ENCODE peak calls at places on chromosome 19, in four cellular contexts. G is glutamatergic neuron, N is MCF 10A, W is sigmoid colon. C is an unnamed sample.

GRCh38 chr19:11195681-11196080 is 1.7 kb downstream of the KANK2 start:
- DNase-seq in G (no peak), N (no peak), W (no peak), C (no peak)

GRCh38 chr19:30394481-30395151 is 22.4 kb downstream of the ZNF536 start:
- DNase-seq in G (no peak), N (no peak), W (no peak), C (no peak)

GRCh38 chr19:12527034-12527836 is 24.0 kb downstream of the ZNF564 start:
- DNase-seq in G (no peak), N (peak), W (no peak), C (no peak)

GRCh38 chr19:12485571-12485970 is 955 bp upstream of the ZNF709 start:
- DNase-seq in G (no peak), N (no peak), W (no peak), C (no peak)

GRCh38 chr19:49469828-49470614 is 4.0 kb upstream of the FLT3LG start:
- DNase-seq in G (peak), N (no peak), W (no peak), C (no peak)

GRCh38 chr19:51598159-51598915 is 27.3 kb downstream of the ZNF175 start:
- DNase-seq in G (no peak), N (no peak), W (no peak), C (no peak)

GRCh38 chr19:33080761-33081681 is at the start of gene GPATCH1:
- DNase-seq in G (peak), N (peak), W (peak), C (peak)

GRCh38 chr19:35756373-35757230 is at the start of gene HSPB6:
- DNase-seq in G (peak), N (no peak), W (peak), C (no peak)

GRCh38 chr19:51524661-51525264 is 6.7 kb downstream of the SIGLEC6 start:
- DNase-seq in G (no peak), N (no peak), W (no peak), C (no peak)

GRCh38 chr19:3565177-3565576 is 7.6 kb upstream of the HMG20B start:
- DNase-seq in G (no peak), N (peak), W (no peak), C (no peak)

GRCh38 chr19:13995017-13995728 is 10.9 kb downstream of the RFX1 start:
- DNase-seq in G (no peak), N (no peak), W (no peak), C (no peak)

GRCh38 chr19:47432091-47432490 is 12.8 kb upstream of the MEIS3 start:
- DNase-seq in G (no peak), N (no peak), W (no peak), C (no peak)

GRCh38 chr19:47432499-47432898 is 13.2 kb upstream of the MEIS3 start:
- DNase-seq in G (no peak), N (no peak), W (no peak), C (no peak)

GRCh38 chr19:47428177-47428894 is 9.0 kb upstream of the MEIS3 start:
- DNase-seq in G (peak), N (peak), W (peak), C (peak)

GRCh38 chr19:47429140-47429793 is 9.9 kb upstream of the MEIS3 start:
- DNase-seq in G (no peak), N (no peak), W (no peak), C (peak)

DNA sequence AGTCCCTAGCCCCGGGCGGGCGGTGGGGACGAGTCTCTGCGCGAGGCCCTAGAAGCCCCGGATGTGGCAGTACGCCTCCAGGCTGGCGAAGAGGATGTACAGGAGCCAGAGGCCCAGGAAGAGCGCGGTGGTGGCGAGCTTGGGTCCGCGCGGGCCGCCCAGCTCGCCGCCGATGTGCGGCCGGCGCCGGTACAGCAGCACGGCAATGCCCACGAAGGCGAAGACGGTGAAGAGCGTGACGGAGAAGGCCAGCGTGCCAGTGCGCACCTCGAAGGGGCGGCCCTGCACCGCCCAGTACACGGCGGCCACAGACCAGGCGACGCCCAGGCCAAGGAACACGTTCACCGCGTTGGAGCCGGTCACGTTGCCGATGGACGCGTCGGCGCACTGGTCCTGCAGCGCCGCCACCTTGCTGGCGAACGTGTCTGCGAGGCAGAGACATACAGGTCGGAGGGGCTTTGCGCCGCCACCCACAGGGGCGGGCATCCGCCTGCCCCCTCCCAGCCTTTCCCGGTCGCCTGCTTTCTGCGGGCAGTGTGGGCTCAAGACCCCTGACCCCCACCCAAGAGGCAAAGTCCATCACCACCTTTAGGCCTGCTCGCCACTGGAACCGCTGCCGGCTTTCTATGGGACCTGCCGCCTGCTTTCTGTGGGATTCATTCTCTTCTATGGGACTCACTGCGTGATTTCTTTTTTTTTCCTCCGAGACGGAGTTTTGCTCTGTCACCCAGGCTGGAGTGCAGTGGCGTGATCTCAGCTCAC is 10.9 kb upstream of the MEIS3 start:
- DNase-seq in G (peak), N (no peak), W (no peak), C (peak)
- TF ChIP-seq CTCF in G (peak), N (no peak), W (no peak), C (peak)

GRCh38 chr19:56350416-56351045 is 35.9 kb upstream of the ZSCAN5A start:
- DNase-seq in G (peak), N (peak), W (no peak), C (peak)

GRCh38 chr19:56347163-56347778 is 32.6 kb upstream of the ZSCAN5A start:
- DNase-seq in G (no peak), N (no peak), W (no peak), C (no peak)

GRCh38 chr19:56351208-56351607 is 36.6 kb upstream of the ZSCAN5A start:
- DNase-seq in G (no peak), N (no peak), W (no peak), C (no peak)

DNA sequence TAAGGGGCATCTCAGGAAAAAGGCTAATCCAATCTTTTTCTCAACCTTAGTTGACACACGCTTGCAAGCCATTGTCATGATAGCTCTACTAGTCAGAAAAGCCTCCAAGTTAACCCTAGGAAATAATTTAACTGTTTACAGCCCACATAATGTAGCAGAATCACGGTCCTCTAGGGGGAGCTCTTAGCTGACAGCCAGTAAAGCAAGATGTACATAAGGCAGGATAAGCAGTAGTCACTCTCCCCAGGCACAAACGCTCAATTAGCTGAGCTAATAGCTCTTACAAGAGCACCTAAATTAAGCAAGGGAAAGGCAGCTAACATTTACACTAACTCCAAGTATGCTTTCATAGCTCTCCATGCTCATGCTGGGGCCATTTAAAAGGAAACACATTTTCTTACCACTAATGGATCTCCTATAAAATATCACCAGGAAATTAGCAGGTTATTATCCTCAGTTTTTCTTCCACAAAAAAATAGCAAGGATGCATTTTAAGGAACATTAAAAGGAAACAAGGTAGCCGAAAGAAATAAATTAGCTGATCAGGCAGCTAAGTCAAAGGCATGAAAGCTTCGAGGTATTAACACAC is 33.7 kb upstream of the ZSCAN5A start:
- DNase-seq in G (no peak), N (peak), W (no peak), C (no peak)
- TF ChIP-seq CTCF in G (no peak), N (peak), W (no peak), C (no peak)

DNA sequence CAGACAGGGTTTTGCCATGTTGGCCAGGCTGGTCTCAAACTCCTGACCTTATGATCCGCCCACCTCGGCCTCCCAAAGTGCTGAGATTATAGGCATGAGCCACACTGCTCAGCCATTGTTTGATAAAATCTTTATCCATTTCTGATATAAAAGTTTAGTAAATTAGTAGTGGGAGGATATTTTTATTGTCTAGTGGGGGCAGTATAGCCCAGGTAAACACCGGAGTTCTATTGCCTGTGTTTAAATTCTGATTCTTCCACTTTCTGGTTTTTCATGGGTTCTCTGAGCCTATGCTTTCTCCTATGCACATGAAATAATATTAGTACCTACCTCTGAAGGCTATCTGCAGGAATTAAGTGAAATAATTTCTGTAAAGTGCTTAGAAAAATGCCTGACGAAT is 20.1 kb upstream of the ARHGEF18 start:
- DNase-seq in G (no peak), N (no peak), W (peak), C (no peak)
- TF ChIP-seq CTCF in G (no peak), N (no peak), W (no peak), C (no peak)

DNA sequence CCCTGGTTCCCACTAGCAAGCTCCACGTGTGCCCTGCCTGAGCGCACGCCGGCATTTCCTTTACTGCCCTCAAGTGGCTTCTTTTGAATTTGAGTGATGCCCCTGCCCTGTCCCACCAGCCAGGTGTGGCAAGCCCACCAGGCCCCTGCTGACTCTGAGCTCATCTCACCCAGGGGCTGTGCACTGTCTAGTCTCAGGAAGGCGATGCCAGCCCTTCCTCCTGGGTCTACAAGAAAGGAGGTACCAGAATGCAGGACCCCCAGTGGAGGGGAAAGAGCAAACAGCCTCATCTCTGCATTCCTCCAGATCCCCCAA is 17.3 kb upstream of the EPHX3 start:
- DNase-seq in G (no peak), N (no peak), W (no peak), C (no peak)
- TF ChIP-seq CTCF in G (no peak), N (no peak), W (no peak), C (no peak)

GRCh38 chr19:40585241-40585640 is 8.6 kb downstream of the SHKBP1 start:
- DNase-seq in G (no peak), N (no peak), W (no peak), C (no peak)

GRCh38 chr19:40585677-40586422 is 9.2 kb downstream of the SHKBP1 start:
- DNase-seq in G (no peak), N (peak), W (no peak), C (no peak)

GRCh38 chr19:40583283-40583682 is 6.6 kb downstream of the SHKBP1 start:
- DNase-seq in G (no peak), N (no peak), W (no peak), C (no peak)

GRCh38 chr19:40582467-40582866 is 5.8 kb downstream of the SHKBP1 start:
- DNase-seq in G (no peak), N (no peak), W (no peak), C (no peak)

DNA sequence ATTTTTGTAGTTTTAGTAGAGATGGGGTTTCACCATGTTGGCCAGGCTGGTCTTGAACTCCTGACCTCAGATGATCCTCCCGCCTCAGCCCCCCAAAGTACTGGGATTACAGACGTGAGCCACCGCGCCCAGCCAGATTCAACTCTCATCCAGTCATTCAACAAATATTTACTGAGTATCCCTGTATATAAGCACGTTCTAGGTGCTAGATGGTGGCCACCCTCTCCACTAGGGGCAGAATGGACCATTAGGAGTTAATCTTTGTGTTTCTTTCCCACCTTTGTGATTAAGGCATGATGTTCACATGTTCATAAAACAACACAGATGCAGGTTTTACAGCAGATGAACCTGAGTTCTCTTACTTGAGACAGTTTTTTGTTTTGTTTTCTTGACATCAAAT is 7.3 kb downstream of the SHKBP1 start:
- DNase-seq in G (no peak), N (no peak), W (no peak), C (no peak)
- TF ChIP-seq CTCF in G (peak), N (peak), W (no peak), C (peak)

GRCh38 chr19:39342647-39343305 is 555 bp downstream of the SAMD4B start:
- DNase-seq in G (peak), N (no peak), W (peak), C (no peak)

GRCh38 chr19:39347332-39348227 is 5.4 kb downstream of the SAMD4B start:
- DNase-seq in G (no peak), N (no peak), W (no peak), C (no peak)

GRCh38 chr19:39341720-39342604 is at the start of gene SAMD4B:
- DNase-seq in G (peak), N (peak), W (peak), C (peak)

GRCh38 chr19:39349326-39349725 is 7.1 kb downstream of the SAMD4B start:
- DNase-seq in G (no peak), N (no peak), W (no peak), C (no peak)

DNA sequence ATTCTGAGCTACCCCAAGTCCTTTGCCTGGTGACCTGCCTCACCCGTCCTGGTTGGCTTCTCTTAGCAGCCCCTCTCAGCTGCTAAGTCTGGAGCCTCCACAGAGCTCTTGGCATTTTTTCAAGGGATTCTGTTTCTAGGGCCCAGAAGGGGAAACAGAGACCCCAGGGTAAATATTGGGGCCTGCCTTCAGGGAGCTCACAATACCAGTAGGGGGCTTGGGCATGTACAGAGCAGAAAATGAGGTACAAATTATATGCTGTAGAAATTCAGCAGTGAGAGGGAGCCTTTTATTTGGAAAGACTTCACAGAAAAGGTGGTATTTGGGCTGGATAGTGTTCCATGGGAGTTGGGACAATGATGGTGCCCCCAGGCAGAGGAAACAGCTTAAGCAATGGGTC is 3.7 kb downstream of the SAMD4B start:
- DNase-seq in G (no peak), N (no peak), W (no peak), C (no peak)
- TF ChIP-seq CTCF in G (no peak), N (no peak), W (no peak), C (no peak)

DNA sequence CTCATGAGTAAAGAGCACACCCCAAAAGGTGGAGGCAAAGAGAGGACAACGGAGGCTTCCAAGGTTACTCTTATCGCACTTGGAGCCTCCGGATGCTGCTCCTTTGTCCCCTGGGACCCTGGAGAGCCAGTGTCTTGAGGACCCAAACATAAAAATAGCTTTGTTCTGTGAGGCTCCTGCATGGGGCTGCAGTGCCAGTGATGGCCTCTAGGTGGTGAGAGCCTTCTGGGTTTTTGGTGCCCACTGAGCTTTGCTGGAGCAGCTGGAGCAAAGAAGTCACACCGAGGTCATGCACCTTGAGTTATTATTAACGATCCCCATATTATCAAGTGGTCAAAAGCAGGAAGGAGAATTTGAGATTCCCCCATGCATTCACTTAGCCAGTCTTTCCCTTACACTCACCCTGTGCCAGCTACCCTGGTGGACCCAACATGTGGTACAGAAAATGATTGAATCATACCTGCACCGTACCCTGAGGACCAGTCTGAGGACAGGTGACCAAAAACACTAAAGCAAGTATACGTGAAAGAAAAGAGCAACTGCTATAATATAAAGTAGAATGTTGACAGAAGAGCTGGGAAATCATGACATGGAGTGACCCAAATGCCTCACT is 41.5 kb downstream of the ZNF682 start:
- DNase-seq in G (peak), N (no peak), W (no peak), C (peak)
- TF ChIP-seq CTCF in G (peak), N (peak), W (no peak), C (peak)

C was measured in nephron progenitor cell.